ENCODE peak calls at places on chromosomes 2 and 18, in four cellular contexts. K is GM23248, H is aorta, T is SJSA1. S is an unnamed sample.

GRCh38 chr18:49491534-49491856 is 4.5 kb upstream of the C18orf32 start:
- DNase-seq in H (no peak), K (no peak), T (no peak), S (no peak)

GRCh38 chr18:59957957-59958356 is 58.2 kb downstream of the PMAIP1 start:
- DNase-seq in K (peak), H (no peak), T (peak), S (peak)

GRCh38 chr2:239181074-239181581 is 219.7 kb downstream of the HDAC4 start:
- DNase-seq in H (peak), T (peak), K (no peak), S (no peak)

GRCh38 chr2:177908182-177908581 is 164.4 kb downstream of the PDE11A start:
- DNase-seq in T (no peak), K (no peak), H (no peak), S (no peak)

GRCh38 chr2:47043142-47043890 is 111.8 kb downstream of the STPG4 start:
- DNase-seq in H (no peak), K (peak), T (peak), S (peak)

GRCh38 chr18:12597775-12598174 is 60.1 kb downstream of the SPIRE1 start:
- DNase-seq in K (peak), H (no peak), T (peak), S (no peak)

GRCh38 chr2:37324786-37325624 is at the start of gene PRKD3:
- DNase-seq in T (peak), K (peak), H (no peak), S (peak)

GRCh38 chr2:112483047-112483473 is 1.1 kb downstream of the TTL start:
- DNase-seq in K (peak), T (peak), H (no peak), S (peak)

GRCh38 chr2:176174850-176175728 is 13.4 kb upstream of the HOXD1 start:
- DNase-seq in K (no peak), T (no peak), H (no peak), S (peak)

GRCh38 chr2:98801930-98802329 is 71.0 kb upstream of the MGAT4A start:
- DNase-seq in K (no peak), H (no peak), T (no peak), S (no peak)

GRCh38 chr2:165870346-165870745 is 76.3 kb upstream of the GALNT3 start:
- DNase-seq in T (no peak), H (no peak), K (no peak), S (no peak)

GRCh38 chr2:48900321-48901014 is 144.9 kb upstream of the LHCGR start:
- DNase-seq in H (no peak), T (no peak), K (peak), S (peak)

GRCh38 chr2:40403233-40403841 is 48.6 kb downstream of the SLC8A1 start:
- DNase-seq in K (peak), T (no peak), H (no peak), S (no peak)

GRCh38 chr2:20525041-20526035 is 78.5 kb downstream of the RHOB start:
- DNase-seq in H (no peak), T (peak), K (peak), S (no peak)

GRCh38 chr2:239663364-239663924 is 262.6 kb upstream of the HDAC4 start:
- DNase-seq in H (no peak), T (peak), K (no peak), S (no peak)

GRCh38 chr2:83689402-83689801 is 769.7 kb downstream of the SUCLG1 start:
- DNase-seq in K (peak), T (no peak), H (no peak), S (no peak)

GRCh38 chr2:6896930-6897759 is 19.6 kb downstream of the RSAD2 start:
- DNase-seq in K (peak), T (no peak), H (no peak), S (peak)

GRCh38 chr18:51342815-51343214 is 145.3 kb upstream of the MEX3C start:
- DNase-seq in H (no peak), T (no peak), K (peak), S (peak)

GRCh38 chr2:12428786-12429185 is 287.9 kb upstream of the TRIB2 start:
- DNase-seq in K (no peak), H (no peak), T (peak), S (no peak)

GRCh38 chr18:2853926-2854664 is 7.3 kb downstream of the EMILIN2 start:
- DNase-seq in T (peak), H (no peak), K (no peak), S (no peak)